ENCODE peak calls at places on chromosomes 3 and 15, in ten cellular contexts. F is breast epithelium, L is body of pancreas, U is MM.1S, S is upper lobe of right lung, Q is GM23338, Z is sigmoid colon, E is OCI-LY7, R is neural progenitor cell, N is gastrocnemius medialis. D is an unnamed sample.

GRCh38 chr15:50244959-50245624 is 20.4 kb downstream of the HDC start:
- DNase-seq in F (no peak), L (no peak), U (no peak), S (no peak), Q (no peak), Z (no peak), E (no peak), R (no peak), N (no peak), D (no peak)

GRCh38 chr3:71269896-71270295 is 313.6 kb downstream of the FOXP1 start:
- DNase-seq in F (no peak), L (no peak), U (no peak), S (no peak), Q (no peak), Z (no peak), E (no peak), R (no peak), N (no peak), D (no peak)

GRCh38 chr3:13235897-13236296 is 162.7 kb upstream of the IQSEC1 start:
- DNase-seq in F (no peak), L (no peak), U (no peak), S (no peak), Q (no peak), Z (no peak), E (no peak), R (no peak), N (no peak), D (no peak)

GRCh38 chr3:127747751-127748521 is 74.4 kb downstream of the MGLL start:
- DNase-seq in F (no peak), L (peak), U (no peak), S (peak), Q (no peak), Z (peak), E (no peak), R (no peak), N (peak), D (peak)

GRCh38 chr15:69583627-69584026 is 131.0 kb downstream of the RPLP1 start:
- DNase-seq in F (no peak), L (no peak), U (no peak), S (no peak), Q (no peak), Z (no peak), E (peak), R (no peak), N (no peak), D (no peak)

GRCh38 chr3:8482960-8483665 is 18.5 kb upstream of the LMCD1 start:
- DNase-seq in F (peak), L (peak), U (no peak), S (no peak), Q (no peak), Z (peak), E (no peak), R (no peak), N (peak), D (peak)

GRCh38 chr15:64379216-64379960 is 1.9 kb downstream of the PCLAF start:
- DNase-seq in F (no peak), L (no peak), U (no peak), S (no peak), Q (no peak), Z (peak), E (no peak), R (no peak), N (no peak), D (no peak)

GRCh38 chr3:69388241-69388640 is 2.4 kb upstream of the FRMD4B start:
- DNase-seq in F (no peak), L (no peak), U (no peak), S (no peak), Q (peak), Z (no peak), E (no peak), R (no peak), N (no peak), D (no peak)

GRCh38 chr3:38327335-38328009 is 19.1 kb upstream of the XYLB start:
- DNase-seq in F (no peak), L (no peak), U (no peak), S (no peak), Q (no peak), Z (no peak), E (no peak), R (no peak), N (no peak), D (no peak)

GRCh38 chr3:121545049-121545563 is 682 bp downstream of the POLQ start:
- DNase-seq in F (no peak), L (no peak), U (peak), S (no peak), Q (peak), Z (no peak), E (no peak), R (peak), N (no peak), D (no peak)

GRCh38 chr3:4763604-4764247 is 215.5 kb upstream of the BHLHE40 start:
- DNase-seq in F (no peak), L (no peak), U (no peak), S (no peak), Q (no peak), Z (no peak), E (no peak), R (no peak), N (no peak), D (no peak)

GRCh38 chr15:65346856-65347598 is 30.8 kb downstream of the IGDCC3 start:
- DNase-seq in F (no peak), L (no peak), U (no peak), S (no peak), Q (no peak), Z (no peak), E (no peak), R (no peak), N (no peak), D (no peak)

GRCh38 chr3:149512073-149512782 is 37.7 kb downstream of the TM4SF4 start:
- DNase-seq in F (peak), L (peak), U (peak), S (peak), Q (peak), Z (peak), E (peak), R (peak), N (peak), D (peak)

DNA sequence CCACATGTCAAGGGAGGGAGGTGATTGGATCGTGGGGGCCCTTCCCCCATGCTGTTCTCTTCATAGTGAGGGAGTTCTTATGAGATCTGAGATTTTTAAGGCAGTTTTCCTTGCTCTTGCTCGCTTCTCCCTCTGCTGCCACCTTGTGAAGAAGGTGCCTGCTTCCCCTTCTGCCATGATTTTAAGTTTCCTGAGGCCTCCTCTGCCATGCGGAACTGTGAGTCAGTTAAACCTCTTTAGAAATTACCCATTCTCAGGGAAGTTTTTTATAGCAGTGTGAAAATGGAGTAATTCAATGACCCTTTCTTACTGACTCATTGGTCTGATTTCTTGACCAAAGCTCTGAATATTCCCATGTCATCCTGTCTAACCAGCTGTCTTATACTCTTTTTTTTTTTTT is 484.4 kb upstream of the TPRG1 start:
- DNase-seq in F (no peak), L (no peak), U (no peak), S (no peak), Q (peak), Z (no peak), E (no peak), R (peak), N (no peak), D (peak)
- TF ChIP-seq CTCF in F (no peak), L (no peak), U (no peak), S (peak), Q (peak), Z (no peak), E (peak), R (peak), N (no peak), D (peak)

GRCh38 chr3:138494607-138494929 is 60.2 kb downstream of the ESYT3 start:
- DNase-seq in F (no peak), L (no peak), U (no peak), S (no peak), Q (no peak), Z (no peak), E (no peak), R (no peak), N (peak), D (no peak)
- H3K27ac ChIP-seq in F (no peak), L (no peak), U (no peak), S (no peak), Q (no peak), Z (no peak), E (no peak), R (no peak), N (peak), D (no peak)

GRCh38 chr3:165852710-165853109 is 15.5 kb upstream of the BCHE start:
- DNase-seq in F (no peak), L (no peak), U (no peak), S (no peak), Q (no peak), Z (no peak), E (no peak), R (no peak), N (no peak), D (no peak)
- H3K4me3 ChIP-seq in F (no peak), L (no peak), U (no peak), S (no peak), Q (no peak), Z (no peak), E (no peak), R (no peak), N (no peak), D (no peak)

GRCh38 chr3:102016417-102016816 is 167.1 kb downstream of the NFKBIZ start:
- DNase-seq in F (no peak), L (no peak), U (no peak), S (no peak), Q (no peak), Z (no peak), E (no peak), R (no peak), N (no peak), D (no peak)

GRCh38 chr3:102020670-102021069 is 171.4 kb downstream of the NFKBIZ start:
- DNase-seq in F (no peak), L (no peak), U (no peak), S (no peak), Q (no peak), Z (no peak), E (no peak), R (no peak), N (no peak), D (no peak)

GRCh38 chr3:102018544-102018943 is 169.2 kb downstream of the NFKBIZ start:
- DNase-seq in F (no peak), L (no peak), U (no peak), S (no peak), Q (no peak), Z (no peak), E (no peak), R (no peak), N (no peak), D (no peak)

GRCh38 chr3:102017784-102018183 is 168.5 kb downstream of the NFKBIZ start:
- DNase-seq in F (no peak), L (no peak), U (no peak), S (no peak), Q (no peak), Z (no peak), E (no peak), R (no peak), N (no peak), D (no peak)
- TF ChIP-seq CTCF in F (no peak), L (no peak), U (no peak), S (no peak), Q (no peak), Z (no peak), E (no peak), R (no peak), N (no peak), D (no peak)

GRCh38 chr3:11201246-11202024 is 47.1 kb downstream of the HRH1 start:
- DNase-seq in F (no peak), L (no peak), U (no peak), S (no peak), Q (no peak), Z (no peak), E (no peak), R (no peak), N (peak), D (no peak)
- H3K27ac ChIP-seq in F (peak), L (no peak), U (no peak), S (no peak), Q (no peak), Z (no peak), E (no peak), R (no peak), N (peak), D (peak)

DNA sequence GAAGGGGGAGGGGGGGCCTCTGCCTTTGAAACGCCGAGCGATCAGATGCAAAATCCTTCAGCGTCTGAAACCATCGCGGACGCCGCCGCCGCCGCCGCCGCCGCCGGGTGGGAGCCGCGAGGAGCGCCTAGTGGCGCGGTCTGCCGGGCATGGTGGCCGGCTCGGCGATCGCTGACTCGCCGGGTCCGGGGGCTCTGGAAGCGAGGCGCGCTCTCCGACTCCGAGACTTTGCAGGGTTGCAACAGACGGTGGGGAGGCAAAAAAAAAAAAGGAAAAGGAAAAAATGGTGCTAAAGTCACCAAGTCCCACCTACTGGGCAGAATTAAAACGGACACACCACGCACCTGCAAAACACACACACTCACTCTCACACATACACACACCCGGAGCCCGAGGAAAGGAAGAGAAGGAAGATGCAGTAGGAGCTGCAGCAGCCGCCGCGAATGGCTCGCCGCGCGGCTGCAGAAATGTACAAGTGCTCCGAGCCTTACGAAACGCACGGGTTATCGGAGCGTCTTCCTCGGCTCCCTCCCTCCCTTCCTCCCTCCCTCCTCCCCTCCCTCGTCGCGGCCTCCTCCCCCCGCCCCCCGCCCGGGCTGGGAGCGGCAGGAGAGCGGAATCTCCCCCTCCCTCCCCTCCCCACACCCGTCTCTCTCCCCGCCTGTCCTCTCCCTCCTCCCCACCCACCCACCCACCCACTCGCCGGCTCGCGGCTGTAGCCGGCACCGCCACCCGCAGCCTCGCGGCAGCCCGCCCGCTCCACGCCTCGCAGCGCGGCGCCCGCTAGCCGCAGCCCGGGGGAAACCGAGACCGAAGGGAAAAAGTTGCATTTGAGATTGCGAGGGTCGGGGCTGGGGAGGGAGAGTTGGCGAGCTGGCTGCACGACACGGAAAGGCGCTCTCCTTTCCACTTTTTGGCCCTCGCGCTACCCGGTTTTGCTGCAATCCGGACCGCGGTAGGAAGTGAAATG is at the start of gene NTRK3:
- DNase-seq in F (no peak), L (no peak), U (peak), S (peak), Q (peak), Z (no peak), E (peak), R (peak), N (no peak), D (peak)
- H3K4me3 ChIP-seq in F (peak), L (no peak), U (peak), S (peak), Q (peak), Z (peak), E (peak), R (peak), N (peak), D (peak)

GRCh38 chr3:114213262-114213668 is 24.1 kb downstream of the ZNF80 start:
- DNase-seq in F (no peak), L (no peak), U (no peak), S (no peak), Q (no peak), Z (no peak), E (no peak), R (no peak), N (no peak), D (no peak)
- TF ChIP-seq CTCF in F (no peak), L (no peak), U (no peak), S (no peak), Q (no peak), Z (no peak), E (no peak), R (no peak), N (no peak), D (no peak)

GRCh38 chr3:31544634-31545033 is 11.9 kb downstream of the STT3B start:
- DNase-seq in F (no peak), L (peak), U (no peak), S (peak), Q (no peak), Z (no peak), E (no peak), R (no peak), N (no peak), D (no peak)
- H3K27ac ChIP-seq in F (no peak), L (no peak), U (no peak), S (no peak), Q (no peak), Z (no peak), E (no peak), R (no peak), N (peak), D (no peak)

GRCh38 chr3:42683875-42684593 is 1.3 kb upstream of the KLHL40 start:
- DNase-seq in F (no peak), L (no peak), U (peak), S (peak), Q (peak), Z (peak), E (no peak), R (no peak), N (peak), D (no peak)

GRCh38 chr3:42685891-42686820 is 819 bp downstream of the KLHL40 start:
- DNase-seq in F (no peak), L (no peak), U (no peak), S (peak), Q (no peak), Z (peak), E (no peak), R (no peak), N (no peak), D (no peak)

GRCh38 chr3:42686832-42687650 is 1.7 kb downstream of the KLHL40 start:
- DNase-seq in F (no peak), L (no peak), U (no peak), S (peak), Q (no peak), Z (peak), E (no peak), R (no peak), N (no peak), D (no peak)

GRCh38 chr3:42684632-42685362 is 540 bp upstream of the KLHL40 start:
- DNase-seq in F (no peak), L (no peak), U (no peak), S (peak), Q (no peak), Z (no peak), E (no peak), R (no peak), N (no peak), D (no peak)

DNA sequence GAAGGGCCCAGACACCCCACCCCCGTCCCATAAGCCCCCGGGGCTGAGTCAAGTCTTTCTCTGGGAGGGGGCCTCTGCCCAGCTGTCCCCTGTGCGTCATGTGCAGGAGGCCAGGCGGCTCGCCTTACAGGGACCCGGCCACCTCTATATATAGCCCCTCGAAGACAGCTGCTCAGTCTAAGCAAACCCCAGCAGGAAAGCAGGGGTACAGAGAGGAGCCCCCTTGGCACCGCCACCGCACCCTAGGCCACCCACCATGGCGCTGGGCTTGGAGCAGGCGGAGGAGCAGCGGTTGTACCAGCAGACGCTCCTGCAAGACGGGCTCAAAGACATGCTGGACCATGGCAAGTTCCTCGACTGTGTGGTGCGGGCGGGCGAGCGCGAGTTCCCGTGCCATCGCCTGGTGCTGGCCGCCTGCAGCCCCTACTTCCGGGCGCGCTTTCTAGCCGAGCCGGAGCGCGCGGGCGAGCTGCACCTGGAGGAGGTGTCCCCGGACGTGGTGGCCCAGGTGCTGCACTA is at the start of gene KLHL40:
- DNase-seq in F (no peak), L (no peak), U (no peak), S (no peak), Q (no peak), Z (peak), E (no peak), R (no peak), N (peak), D (no peak)
- H3K4me3 ChIP-seq in F (peak), L (no peak), U (no peak), S (no peak), Q (no peak), Z (peak), E (no peak), R (no peak), N (peak), D (no peak)

GRCh38 chr3:53161345-53161819 is 373 bp downstream of the PRKCD start:
- DNase-seq in F (no peak), L (peak), U (peak), S (peak), Q (no peak), Z (peak), E (peak), R (peak), N (no peak), D (no peak)

GRCh38 chr3:53163459-53164387 is 2.7 kb downstream of the PRKCD start:
- DNase-seq in F (no peak), L (no peak), U (no peak), S (no peak), Q (no peak), Z (no peak), E (peak), R (no peak), N (no peak), D (no peak)

GRCh38 chr3:53161820-53162671 is 1.0 kb downstream of the PRKCD start:
- DNase-seq in F (no peak), L (peak), U (peak), S (peak), Q (peak), Z (no peak), E (peak), R (peak), N (no peak), D (peak)

GRCh38 chr3:53164911-53165310 is 3.9 kb downstream of the PRKCD start:
- DNase-seq in F (no peak), L (no peak), U (no peak), S (no peak), Q (peak), Z (no peak), E (no peak), R (no peak), N (no peak), D (no peak)

GRCh38 chr3:53162672-53163458 is 1.9 kb downstream of the PRKCD start:
- DNase-seq in F (no peak), L (peak), U (no peak), S (peak), Q (no peak), Z (no peak), E (peak), R (no peak), N (no peak), D (peak)
- TF ChIP-seq CTCF in F (no peak), L (peak), U (no peak), S (no peak), Q (no peak), Z (no peak), E (peak), R (no peak), N (no peak), D (no peak)

D was measured in thyroid gland.